ENCODE peak calls at places on chromosomes 1 and 21, in five cellular contexts. A is thoracic aorta, H is neural progenitor cell, J is heart left ventricle, B is choroid plexus epithelial cell. E is an unnamed sample.

GRCh38 chr1:22340873-22341272 is 110.8 kb upstream of the ZBTB40 start:
- DNase-seq in A (no peak), H (no peak), J (no peak), B (no peak), E (no peak)

GRCh38 chr1:54516249-54516920 is 31.6 kb upstream of the ACOT11 start:
- DNase-seq in A (no peak), H (no peak), J (no peak), B (no peak), E (no peak)

GRCh38 chr1:63829349-63830327 is 55.8 kb downstream of the ROR1 start:
- DNase-seq in A (no peak), H (no peak), J (no peak), B (peak), E (peak)

GRCh38 chr1:7539772-7540175 is 231.3 kb upstream of the VAMP3 start:
- DNase-seq in A (no peak), H (peak), J (peak), B (peak), E (no peak)

GRCh38 chr1:76577818-76578185 is 289.5 kb upstream of the ST6GALNAC5 start:
- DNase-seq in A (no peak), H (no peak), J (no peak), B (no peak), E (no peak)

GRCh38 chr1:199422206-199422605 is 605.3 kb upstream of the NR5A2 start:
- DNase-seq in A (no peak), H (peak), J (no peak), B (peak), E (peak)

GRCh38 chr21:27647401-27647800 is 680.5 kb upstream of the ADAMTS5 start:
- DNase-seq in A (no peak), H (no peak), J (no peak), B (peak), E (peak)

GRCh38 chr1:184621262-184621661 is 133.4 kb downstream of the EDEM3 start:
- DNase-seq in A (no peak), H (no peak), J (no peak), B (peak), E (peak)

GRCh38 chr1:158422215-158422614 is 3.8 kb downstream of the OR10K2 start:
- DNase-seq in A (no peak), H (peak), J (no peak), B (no peak), E (no peak)

GRCh38 chr1:167434306-167434705 is 84.0 kb downstream of the CD247 start:
- DNase-seq in A (no peak), H (no peak), J (no peak), B (no peak), E (no peak)

GRCh38 chr1:6911974-6912373 is 126.7 kb downstream of the CAMTA1 start:
- DNase-seq in A (no peak), H (no peak), J (no peak), B (peak), E (peak)

GRCh38 chr1:57839488-57839887 is 415.6 kb upstream of the DAB1 start:
- DNase-seq in A (no peak), H (no peak), J (no peak), B (no peak), E (no peak)

GRCh38 chr1:57835620-57836019 is 411.8 kb upstream of the DAB1 start:
- DNase-seq in A (no peak), H (peak), J (no peak), B (peak), E (no peak)

GRCh38 chr1:57844382-57844980 is 420.6 kb upstream of the DAB1 start:
- DNase-seq in A (no peak), H (no peak), J (no peak), B (no peak), E (no peak)

GRCh38 chr1:57843760-57844159 is 419.9 kb upstream of the DAB1 start:
- DNase-seq in A (no peak), H (no peak), J (no peak), B (peak), E (peak)

GRCh38 chr1:57839067-57839466 is 415.2 kb upstream of the DAB1 start:
- DNase-seq in A (no peak), H (no peak), J (no peak), B (peak), E (no peak)
- TF ChIP-seq CTCF in A (no peak), H (no peak), J (no peak), B (no peak), E (no peak)

DNA sequence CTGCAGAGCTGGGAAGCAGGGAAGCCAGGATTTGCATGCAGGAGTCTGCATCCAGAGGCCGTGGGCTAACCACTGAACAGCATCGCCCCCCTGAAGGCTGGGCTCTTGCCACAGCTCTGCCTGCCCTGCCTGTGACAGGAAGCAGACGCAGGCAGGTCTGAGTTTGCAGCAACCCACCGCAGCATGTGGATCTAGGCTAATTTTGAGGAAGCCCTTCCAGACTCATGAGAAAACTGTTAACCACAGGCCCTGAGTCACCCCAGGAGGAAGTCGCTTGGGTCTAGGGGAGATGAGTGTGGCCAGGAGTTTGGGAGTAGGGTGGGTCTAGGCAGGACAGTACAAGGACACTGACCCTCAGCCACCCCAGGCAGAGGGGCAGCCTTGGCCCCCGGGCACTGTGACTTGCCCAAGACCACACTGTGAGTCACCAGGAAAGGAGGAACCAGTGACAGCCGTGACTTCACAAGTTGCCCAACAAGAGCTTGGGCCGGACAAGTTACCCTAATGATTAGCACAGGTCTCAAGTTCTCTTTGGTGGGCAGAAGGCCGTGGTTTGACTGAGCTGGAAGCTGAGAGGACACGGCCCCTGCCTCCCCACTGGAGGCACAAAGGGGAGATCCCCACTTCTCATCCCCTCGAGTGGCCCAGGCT is 904 bp downstream of the LAPTM5 start:
- DNase-seq in A (peak), H (no peak), J (peak), B (peak), E (peak)
- H3K4me3 ChIP-seq in A (peak), H (no peak), J (peak), B (no peak), E (no peak)

DNA sequence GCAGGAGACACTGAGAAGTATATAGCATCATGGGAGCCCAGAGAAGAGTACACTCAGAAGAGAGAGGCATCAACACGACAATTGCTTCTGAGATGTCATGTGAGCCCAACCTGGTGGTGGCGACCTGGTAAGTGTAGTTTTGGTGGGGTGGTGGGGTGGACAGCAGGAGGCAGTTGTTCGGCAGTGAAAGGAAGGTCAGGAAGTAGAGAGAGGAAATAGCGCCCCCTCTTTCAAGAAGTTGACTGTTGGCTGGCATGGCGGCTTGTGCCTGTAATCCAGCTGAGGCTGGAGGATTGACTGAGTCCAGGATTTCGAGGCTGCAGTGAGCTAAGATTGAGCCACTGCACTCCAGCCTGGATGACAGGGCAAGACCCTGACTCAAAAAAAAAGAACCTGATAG is 12.6 kb downstream of the RSPO1 start:
- DNase-seq in A (no peak), H (peak), J (no peak), B (no peak), E (no peak)
- TF ChIP-seq CTCF in A (no peak), H (peak), J (no peak), B (no peak), E (no peak)

GRCh38 chr1:231335663-231336602 is 1.7 kb downstream of the EXOC8 start:
- DNase-seq in A (no peak), H (no peak), J (no peak), B (no peak), E (peak)
- H3K4me3 ChIP-seq in A (peak), H (peak), J (peak), B (peak), E (peak)

GRCh38 chr1:193333166-193333565 is 146.8 kb upstream of the B3GALT2 start:
- DNase-seq in A (no peak), H (no peak), J (no peak), B (no peak), E (no peak)

GRCh38 chr1:193339396-193339795 is 153.0 kb upstream of the B3GALT2 start:
- DNase-seq in A (no peak), H (no peak), J (no peak), B (no peak), E (no peak)

GRCh38 chr1:193335797-193336428 is 149.5 kb upstream of the B3GALT2 start:
- DNase-seq in A (no peak), H (no peak), J (no peak), B (peak), E (peak)

GRCh38 chr1:193342811-193343210 is 156.4 kb upstream of the B3GALT2 start:
- DNase-seq in A (no peak), H (no peak), J (no peak), B (no peak), E (no peak)

DNA sequence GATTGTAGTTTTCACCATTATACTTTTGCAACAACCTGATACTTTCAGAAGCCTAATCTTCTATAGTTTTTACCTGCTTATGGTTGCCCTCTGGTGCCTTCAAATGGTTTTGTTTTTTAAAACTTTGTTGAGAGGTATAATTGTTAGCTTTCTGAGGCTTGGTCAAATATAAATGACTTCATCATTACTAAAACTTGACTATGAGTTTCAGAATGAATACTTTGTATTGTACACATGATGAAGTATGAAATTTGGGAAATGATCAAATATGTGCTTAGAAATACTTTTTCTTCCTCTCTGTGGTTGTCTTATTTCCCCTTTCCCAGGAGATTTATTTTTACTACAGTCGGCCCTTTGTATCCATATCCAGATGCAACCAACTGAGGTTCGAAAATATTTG is 151.8 kb upstream of the B3GALT2 start:
- DNase-seq in A (no peak), H (no peak), J (no peak), B (peak), E (no peak)
- TF ChIP-seq CTCF in A (no peak), H (no peak), J (no peak), B (peak), E (no peak)

GRCh38 chr1:186178426-186179043 is 196.5 kb downstream of the TPR start:
- DNase-seq in A (no peak), H (no peak), J (no peak), B (no peak), E (no peak)
- H3K4me3 ChIP-seq in A (peak), H (no peak), J (no peak), B (no peak), E (no peak)

GRCh38 chr1:45730780-45731319 is 19.6 kb downstream of the IPP start:
- DNase-seq in A (no peak), H (no peak), J (no peak), B (no peak), E (no peak)
- TF ChIP-seq CTCF in A (no peak), H (no peak), J (no peak), B (no peak), E (no peak)

GRCh38 chr1:217135569-217135915 is 412.3 kb upstream of the ESRRG start:
- DNase-seq in A (no peak), H (peak), J (peak), B (peak), E (peak)

GRCh38 chr1:217133092-217133491 is 409.9 kb upstream of the ESRRG start:
- DNase-seq in A (no peak), H (peak), J (no peak), B (no peak), E (no peak)

GRCh38 chr1:217135987-217136894 is 413.0 kb upstream of the ESRRG start:
- DNase-seq in A (no peak), H (peak), J (no peak), B (no peak), E (no peak)

GRCh38 chr1:217134857-217135568 is 411.8 kb upstream of the ESRRG start:
- DNase-seq in A (no peak), H (peak), J (peak), B (no peak), E (peak)

GRCh38 chr1:217133958-217134856 is 411.0 kb upstream of the ESRRG start:
- DNase-seq in A (no peak), H (peak), J (peak), B (peak), E (peak)
- H3K4me3 ChIP-seq in A (peak), H (peak), J (peak), B (no peak), E (no peak)

GRCh38 chr1:154352245-154352580 is 26.9 kb downstream of the ATP8B2 start:
- DNase-seq in A (no peak), H (peak), J (no peak), B (no peak), E (no peak)

GRCh38 chr1:154353966-154354365 is 28.6 kb downstream of the ATP8B2 start:
- DNase-seq in A (no peak), H (no peak), J (no peak), B (no peak), E (no peak)

GRCh38 chr1:154351363-154352068 is 26.2 kb downstream of the ATP8B2 start:
- DNase-seq in A (no peak), H (no peak), J (no peak), B (no peak), E (no peak)

GRCh38 chr1:154353460-154353904 is 28.2 kb downstream of the ATP8B2 start:
- DNase-seq in A (no peak), H (peak), J (no peak), B (peak), E (peak)

GRCh38 chr1:154352581-154353459 is 27.5 kb downstream of the ATP8B2 start:
- DNase-seq in A (no peak), H (peak), J (peak), B (peak), E (peak)
- TF ChIP-seq CTCF in A (no peak), H (no peak), J (no peak), B (peak), E (no peak)

E was measured in fibroblast of villous mesenchyme.